ENCODE peak calls at places on chromosomes 12 and 14, in six cellular contexts. One of them, this sample, is unnamed.

GRCh38 chr12:662541-663292 is 528 bp downstream of the NINJ2 start:
- DNase-seq in A549: no peak
- DNase-seq in natural killer cell: no peak
- DNase-seq in AG10803: peak
- DNase-seq in dorsolateral prefrontal cortex: no peak
- DNase-seq in ovary: no peak
- DNase-seq in this sample: no peak

GRCh38 chr12:51948066-51948465 is 3.4 kb upstream of the ACVR1B start:
- DNase-seq in A549: no peak
- DNase-seq in natural killer cell: no peak
- DNase-seq in AG10803: no peak
- DNase-seq in dorsolateral prefrontal cortex: no peak
- DNase-seq in ovary: no peak
- DNase-seq in this sample: no peak

GRCh38 chr12:132321321-132322118 is 7.9 kb downstream of the GALNT9 start:
- DNase-seq in A549: no peak
- DNase-seq in natural killer cell: no peak
- DNase-seq in AG10803: no peak
- DNase-seq in dorsolateral prefrontal cortex: no peak
- DNase-seq in ovary: no peak
- DNase-seq in this sample: no peak

GRCh38 chr12:92065018-92065499 is 80.6 kb downstream of the BTG1 start:
- DNase-seq in A549: peak
- DNase-seq in natural killer cell: no peak
- DNase-seq in AG10803: peak
- DNase-seq in dorsolateral prefrontal cortex: peak
- DNase-seq in ovary: no peak
- DNase-seq in this sample: no peak

GRCh38 chr12:30996752-30997151 is 70.2 kb downstream of the TSPAN11 start:
- DNase-seq in A549: no peak
- DNase-seq in natural killer cell: no peak
- DNase-seq in AG10803: no peak
- DNase-seq in dorsolateral prefrontal cortex: no peak
- DNase-seq in ovary: no peak
- DNase-seq in this sample: no peak

GRCh38 chr12:10959777-10960176 is 20.7 kb upstream of the TAS2R14 start:
- DNase-seq in A549: no peak
- DNase-seq in natural killer cell: no peak
- DNase-seq in AG10803: peak
- DNase-seq in dorsolateral prefrontal cortex: peak
- DNase-seq in ovary: no peak
- DNase-seq in this sample: no peak

GRCh38 chr14:90551733-90552464 is 155.1 kb downstream of the CALM1 start:
- DNase-seq in A549: no peak
- DNase-seq in natural killer cell: no peak
- DNase-seq in AG10803: no peak
- DNase-seq in dorsolateral prefrontal cortex: no peak
- DNase-seq in ovary: peak
- DNase-seq in this sample: no peak

GRCh38 chr14:104396682-104397470 is 182.7 kb upstream of the C14orf180 start:
- DNase-seq in A549: no peak
- DNase-seq in natural killer cell: no peak
- DNase-seq in AG10803: no peak
- DNase-seq in dorsolateral prefrontal cortex: no peak
- DNase-seq in ovary: no peak
- DNase-seq in this sample: no peak

GRCh38 chr12:54882074-54882473 is 27.8 kb downstream of the MUCL1 start:
- DNase-seq in A549: no peak
- DNase-seq in natural killer cell: no peak
- DNase-seq in AG10803: no peak
- DNase-seq in dorsolateral prefrontal cortex: no peak
- DNase-seq in ovary: no peak
- DNase-seq in this sample: no peak

GRCh38 chr12:20567413-20567812 is 127.7 kb upstream of the SLCO1C1 start:
- DNase-seq in A549: no peak
- DNase-seq in natural killer cell: no peak
- DNase-seq in AG10803: no peak
- DNase-seq in dorsolateral prefrontal cortex: no peak
- DNase-seq in ovary: no peak
- DNase-seq in this sample: no peak

GRCh38 chr12:90010089-90010488 is 301.5 kb upstream of the ATP2B1 start:
- DNase-seq in A549: no peak
- DNase-seq in natural killer cell: no peak
- DNase-seq in AG10803: no peak
- DNase-seq in dorsolateral prefrontal cortex: no peak
- DNase-seq in ovary: no peak
- DNase-seq in this sample: no peak

GRCh38 chr12:95593266-95593871 is 42.1 kb upstream of the USP44 start:
- DNase-seq in A549: no peak
- DNase-seq in natural killer cell: no peak
- DNase-seq in AG10803: no peak
- DNase-seq in dorsolateral prefrontal cortex: no peak
- DNase-seq in ovary: peak
- DNase-seq in this sample: no peak

GRCh38 chr12:113091506-113091905 is 35.0 kb downstream of the DTX1 start:
- DNase-seq in A549: no peak
- DNase-seq in natural killer cell: no peak
- DNase-seq in AG10803: no peak
- DNase-seq in dorsolateral prefrontal cortex: no peak
- DNase-seq in ovary: no peak
- DNase-seq in this sample: no peak

GRCh38 chr12:113090740-113091139 is 34.2 kb downstream of the DTX1 start:
- DNase-seq in A549: no peak
- DNase-seq in natural killer cell: no peak
- DNase-seq in AG10803: no peak
- DNase-seq in dorsolateral prefrontal cortex: peak
- DNase-seq in ovary: no peak
- DNase-seq in this sample: no peak

GRCh38 chr12:113094738-113095137 is 38.2 kb downstream of the DTX1 start:
- DNase-seq in A549: no peak
- DNase-seq in natural killer cell: no peak
- DNase-seq in AG10803: no peak
- DNase-seq in dorsolateral prefrontal cortex: no peak
- DNase-seq in ovary: no peak
- DNase-seq in this sample: no peak

GRCh38 chr12:113093409-113094101 is 37.0 kb downstream of the DTX1 start:
- DNase-seq in A549: no peak
- DNase-seq in natural killer cell: no peak
- DNase-seq in AG10803: no peak
- DNase-seq in dorsolateral prefrontal cortex: no peak
- DNase-seq in ovary: no peak
- DNase-seq in this sample: no peak

DNA sequence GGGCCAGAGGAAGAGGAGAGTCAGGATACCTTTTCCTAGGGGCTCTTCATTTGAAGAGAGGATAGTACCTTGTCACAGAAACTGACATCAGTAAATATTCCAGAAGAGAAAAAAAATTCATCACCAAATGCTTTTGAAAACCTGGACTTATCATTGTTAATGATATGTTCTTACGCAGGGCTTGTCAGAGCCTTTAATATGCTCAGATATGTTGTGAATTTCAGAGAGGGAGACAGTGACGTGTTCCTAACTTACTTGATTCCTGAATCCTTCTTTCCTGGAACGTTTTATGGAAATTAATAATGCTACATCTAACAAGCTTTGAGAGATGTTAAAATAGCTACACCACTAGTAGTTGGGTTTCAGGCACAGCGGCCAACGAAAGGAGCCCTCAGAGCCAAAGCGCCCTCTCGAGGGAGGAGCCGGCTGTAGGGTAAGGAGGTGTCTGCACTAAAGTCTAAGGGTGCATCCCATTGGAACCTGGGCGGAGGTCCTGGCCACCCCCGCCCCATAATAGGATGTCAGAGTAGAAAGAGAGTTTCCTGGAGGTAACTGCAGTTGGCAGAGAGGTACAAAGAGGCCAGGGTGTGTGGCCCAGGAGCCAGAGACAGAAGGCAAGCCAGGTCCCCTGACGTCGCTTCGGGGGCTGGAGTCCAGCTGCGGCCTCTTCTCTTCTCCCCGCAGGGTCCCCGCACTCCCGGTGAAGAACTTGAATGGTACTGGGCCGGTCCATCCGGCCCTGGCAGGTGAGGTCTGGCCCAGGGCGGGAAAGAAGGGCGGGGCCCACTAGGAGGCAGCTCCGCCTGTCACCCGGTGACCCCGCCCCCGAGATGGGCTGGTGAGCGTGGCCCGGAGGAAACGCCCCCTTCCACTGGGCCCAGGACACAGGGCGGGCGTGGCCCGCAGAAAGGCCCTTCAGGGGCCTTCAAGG is 36.2 kb downstream of the DTX1 start:
- DNase-seq in A549: peak
- DNase-seq in natural killer cell: no peak
- DNase-seq in AG10803: no peak
- DNase-seq in dorsolateral prefrontal cortex: no peak
- DNase-seq in ovary: no peak
- DNase-seq in this sample: peak
- TF ChIP-seq CTCF in A549: peak
- TF ChIP-seq CTCF in natural killer cell: no peak
- TF ChIP-seq CTCF in AG10803: no peak
- TF ChIP-seq CTCF in dorsolateral prefrontal cortex: no peak
- TF ChIP-seq CTCF in ovary: no peak
- TF ChIP-seq CTCF in this sample: peak

DNA sequence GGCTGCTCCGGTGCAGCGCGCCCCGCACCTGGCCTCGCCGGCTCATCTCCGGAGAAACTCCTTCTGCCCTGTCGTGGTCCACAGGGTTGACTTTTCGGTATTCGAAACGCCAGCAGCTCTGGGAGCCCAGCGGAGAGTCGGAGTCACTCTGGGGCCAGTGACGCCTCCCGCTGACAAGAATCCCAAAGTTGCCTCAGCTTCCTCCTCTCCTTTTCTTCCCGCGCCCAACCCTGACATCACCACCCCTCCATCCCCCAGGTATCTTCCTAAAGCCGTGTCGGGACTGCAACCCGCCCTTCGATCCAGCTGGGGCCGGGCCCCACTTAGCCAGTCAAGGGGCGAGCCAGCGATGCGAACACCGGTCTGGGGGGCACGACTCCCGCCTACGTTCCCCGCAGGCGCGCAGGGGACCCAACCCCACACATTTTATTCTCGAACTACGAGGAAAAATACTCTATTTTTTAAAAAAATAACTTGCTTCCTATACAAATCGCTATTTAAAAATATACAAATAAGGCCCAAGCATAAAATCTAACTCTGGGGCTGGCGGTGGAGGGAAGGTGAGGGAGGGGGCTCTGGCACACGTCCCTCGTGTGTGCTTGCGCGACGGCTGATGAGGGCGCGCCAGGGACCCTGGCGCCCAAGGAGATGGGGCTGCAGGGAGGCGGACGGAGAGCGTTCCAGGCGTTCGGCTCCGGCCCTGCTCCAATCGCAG is 2.1 kb downstream of the NKX2-8 start:
- DNase-seq in A549: no peak
- DNase-seq in natural killer cell: no peak
- DNase-seq in AG10803: no peak
- DNase-seq in dorsolateral prefrontal cortex: no peak
- DNase-seq in ovary: no peak
- DNase-seq in this sample: no peak
- TF ChIP-seq CTCF in A549: no peak
- TF ChIP-seq CTCF in natural killer cell: no peak
- TF ChIP-seq CTCF in AG10803: no peak
- TF ChIP-seq CTCF in dorsolateral prefrontal cortex: no peak
- TF ChIP-seq CTCF in ovary: no peak
- TF ChIP-seq CTCF in this sample: no peak

GRCh38 chr12:3961573-3961972 is 88.4 kb upstream of the PARP11 start:
- DNase-seq in A549: no peak
- DNase-seq in natural killer cell: no peak
- DNase-seq in AG10803: no peak
- DNase-seq in dorsolateral prefrontal cortex: no peak
- DNase-seq in ovary: no peak
- DNase-seq in this sample: no peak

GRCh38 chr12:3959799-3960560 is 86.8 kb upstream of the PARP11 start:
- DNase-seq in A549: no peak
- DNase-seq in natural killer cell: no peak
- DNase-seq in AG10803: no peak
- DNase-seq in dorsolateral prefrontal cortex: no peak
- DNase-seq in ovary: no peak
- DNase-seq in this sample: no peak

GRCh38 chr12:3965096-3965495 is 91.9 kb upstream of the PARP11 start:
- DNase-seq in A549: no peak
- DNase-seq in natural killer cell: no peak
- DNase-seq in AG10803: no peak
- DNase-seq in dorsolateral prefrontal cortex: no peak
- DNase-seq in ovary: no peak
- DNase-seq in this sample: no peak

GRCh38 chr12:3964404-3964803 is 91.2 kb upstream of the PARP11 start:
- DNase-seq in A549: peak
- DNase-seq in natural killer cell: no peak
- DNase-seq in AG10803: no peak
- DNase-seq in dorsolateral prefrontal cortex: no peak
- DNase-seq in ovary: no peak
- DNase-seq in this sample: no peak

DNA sequence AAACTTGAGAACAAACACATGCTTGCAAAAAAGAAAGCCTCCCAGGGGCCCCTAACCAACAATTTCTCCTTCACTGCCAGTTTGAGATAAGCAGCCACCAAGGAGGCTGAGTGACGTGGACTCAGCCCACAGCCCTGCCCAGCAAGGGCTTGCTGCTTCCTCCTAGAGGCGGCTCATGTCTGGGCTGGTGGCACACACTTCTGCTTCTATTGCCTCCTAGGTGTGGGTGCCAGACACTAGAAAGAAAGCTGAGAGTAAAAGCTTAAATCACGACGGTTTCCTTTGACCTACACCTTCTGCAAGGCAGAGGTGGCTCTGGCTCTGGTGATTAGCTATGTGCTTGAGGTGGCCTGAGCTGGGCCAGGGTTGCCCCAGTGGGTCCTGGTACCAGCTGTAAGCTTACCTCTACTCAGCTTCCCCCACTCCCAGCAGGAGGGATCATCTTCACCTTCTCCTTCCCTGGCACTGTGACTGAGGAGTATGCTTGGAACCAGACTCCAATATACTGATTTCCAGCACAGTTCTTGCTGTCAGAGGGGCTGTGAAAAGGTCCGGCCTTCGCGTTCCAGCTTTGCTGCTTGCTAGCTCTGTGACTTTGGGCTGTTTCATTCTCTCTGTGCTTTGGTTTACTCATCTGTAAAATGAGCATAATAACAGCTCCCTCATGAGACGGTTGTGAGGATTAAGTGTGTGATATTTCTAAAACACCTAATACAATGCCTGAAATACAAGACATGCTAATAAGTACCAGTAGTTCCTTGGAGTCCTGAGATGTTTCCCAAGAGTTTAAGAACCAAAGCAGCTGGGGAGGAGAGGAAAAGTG is 89.7 kb upstream of the PARP11 start:
- DNase-seq in A549: no peak
- DNase-seq in natural killer cell: no peak
- DNase-seq in AG10803: no peak
- DNase-seq in dorsolateral prefrontal cortex: no peak
- DNase-seq in ovary: no peak
- DNase-seq in this sample: no peak
- TF ChIP-seq CTCF in A549: no peak
- TF ChIP-seq CTCF in natural killer cell: no peak
- TF ChIP-seq CTCF in AG10803: no peak
- TF ChIP-seq CTCF in dorsolateral prefrontal cortex: no peak
- TF ChIP-seq CTCF in ovary: no peak
- TF ChIP-seq CTCF in this sample: no peak

DNA sequence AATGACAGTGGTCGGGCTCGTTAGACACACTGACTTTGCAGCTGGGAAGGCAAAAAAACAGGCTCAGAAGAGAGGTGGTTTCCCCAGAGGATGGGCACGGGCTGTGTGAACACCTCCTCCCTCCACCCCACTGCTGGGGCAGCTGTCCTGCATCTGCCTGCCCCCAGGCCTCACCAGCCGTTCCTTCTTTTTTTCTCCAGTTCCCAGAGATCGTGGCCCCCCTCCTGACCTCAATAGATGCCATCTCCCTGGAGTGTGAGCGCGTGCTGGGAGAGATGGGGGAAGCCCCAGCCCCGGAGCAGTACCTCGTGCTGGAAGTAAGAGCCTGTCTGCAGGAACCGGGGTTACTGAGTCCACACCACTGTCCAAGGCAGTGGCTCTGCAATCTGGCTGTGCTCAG is 17.4 kb downstream of the MVK start:
- DNase-seq in A549: no peak
- DNase-seq in natural killer cell: no peak
- DNase-seq in AG10803: no peak
- DNase-seq in dorsolateral prefrontal cortex: no peak
- DNase-seq in ovary: no peak
- DNase-seq in this sample: no peak
- TF ChIP-seq CTCF in A549: no peak
- TF ChIP-seq CTCF in natural killer cell: no peak
- TF ChIP-seq CTCF in AG10803: no peak
- TF ChIP-seq CTCF in dorsolateral prefrontal cortex: no peak
- TF ChIP-seq CTCF in ovary: no peak
- TF ChIP-seq CTCF in this sample: no peak

This sample was measured in progenitor cell of endocrine pancreas.